ENCODE peak calls at places on chromosomes 16 and 17, in eight cellular contexts. G, N, P, C, S, I, A and X are unnamed samples.

GRCh38 chr16:17470871-17471744 is at the start of gene XYLT1:
- DNase-seq in G (peak), N (peak), P (peak), C (no peak), S (peak), I (peak), A (peak), X (peak)

GRCh38 chr16:27242398-27242797 is 26.2 kb downstream of the NSMCE1 start:
- DNase-seq in G (no peak), N (no peak), P (no peak), C (no peak), S (no peak), I (no peak), A (no peak), X (no peak)

GRCh38 chr16:21994856-21995465 is 6.0 kb downstream of the PDZD9 start:
- DNase-seq in G (no peak), N (no peak), P (no peak), C (no peak), S (no peak), I (no peak), A (no peak), X (no peak)

GRCh38 chr17:59623151-59623550 is 3.5 kb downstream of the CLTC start:
- DNase-seq in G (no peak), N (no peak), P (no peak), C (no peak), S (peak), I (no peak), A (no peak), X (no peak)

GRCh38 chr16:54284931-54285413 is 1.6 kb downstream of the IRX3 start:
- DNase-seq in G (no peak), N (no peak), P (no peak), C (no peak), S (peak), I (no peak), A (no peak), X (no peak)

GRCh38 chr17:40382251-40382650 is 17.7 kb upstream of the GJD3 start:
- DNase-seq in G (no peak), N (no peak), P (no peak), C (no peak), S (no peak), I (no peak), A (no peak), X (no peak)

GRCh38 chr17:55421179-55421934 is at the start of gene MMD:
- DNase-seq in G (peak), N (no peak), P (peak), C (peak), S (peak), I (peak), A (no peak), X (peak)

GRCh38 chr17:81731271-81731670 is 19.2 kb downstream of the SLC25A10 start:
- DNase-seq in G (no peak), N (no peak), P (no peak), C (no peak), S (peak), I (no peak), A (no peak), X (no peak)

GRCh38 chr17:81291662-81292061 is 3.4 kb downstream of the SLC38A10 start:
- DNase-seq in G (peak), N (peak), P (peak), C (no peak), S (peak), I (peak), A (peak), X (peak)

GRCh38 chr17:64354396-64354795 is 36.3 kb downstream of the PECAM1 start:
- DNase-seq in G (no peak), N (no peak), P (no peak), C (no peak), S (no peak), I (no peak), A (no peak), X (no peak)

GRCh38 chr17:82696916-82697807 is 1.3 kb downstream of the RAB40B start:
- DNase-seq in G (no peak), N (no peak), P (no peak), C (no peak), S (peak), I (no peak), A (peak), X (no peak)

GRCh38 chr17:76171701-76172100 is 30.7 kb upstream of the FOXJ1 start:
- DNase-seq in G (no peak), N (no peak), P (no peak), C (no peak), S (no peak), I (no peak), A (no peak), X (no peak)

GRCh38 chr17:58279016-58279671 is 1.6 kb downstream of the MPO start:
- DNase-seq in G (no peak), N (no peak), P (no peak), C (no peak), S (peak), I (no peak), A (no peak), X (peak)

GRCh38 chr16:6195966-6196365 is 1098.4 kb upstream of the EEF2KMT start:
- DNase-seq in G (no peak), N (no peak), P (no peak), C (no peak), S (no peak), I (no peak), A (no peak), X (no peak)

GRCh38 chr17:41518789-41519449 is at the start of gene KRT15:
- DNase-seq in G (no peak), N (no peak), P (no peak), C (no peak), S (peak), I (peak), A (no peak), X (no peak)

GRCh38 chr16:19419691-19420060 is 2.0 kb downstream of the TMC5 start:
- DNase-seq in G (no peak), N (no peak), P (no peak), C (no peak), S (peak), I (no peak), A (peak), X (no peak)

GRCh38 chr16:35431829-35432663 is 1972.6 kb downstream of the TP53TG3F start:
- DNase-seq in G (peak), N (no peak), P (no peak), C (no peak), S (peak), I (no peak), A (no peak), X (no peak)

GRCh38 chr17:58172369-58173071 is 5.7 kb downstream of the OR4D2 start:
- DNase-seq in G (peak), N (no peak), P (no peak), C (peak), S (peak), I (no peak), A (no peak), X (no peak)

GRCh38 chr16:52603015-52603414 is 56.1 kb upstream of the TOX3 start:
- DNase-seq in G (no peak), N (no peak), P (peak), C (no peak), S (no peak), I (no peak), A (no peak), X (no peak)

GRCh38 chr17:51133365-51133764 is 12.7 kb upstream of the SPAG9 start:
- DNase-seq in G (no peak), N (no peak), P (no peak), C (no peak), S (no peak), I (no peak), A (no peak), X (no peak)

GRCh38 chr17:76700627-76701470 is 9.9 kb downstream of the MXRA7 start:
- DNase-seq in G (no peak), N (peak), P (no peak), C (no peak), S (peak), I (peak), A (no peak), X (peak)

GRCh38 chr16:83539736-83540490 is 267.9 kb upstream of the HSBP1 start:
- DNase-seq in G (no peak), N (no peak), P (no peak), C (no peak), S (no peak), I (no peak), A (no peak), X (no peak)

GRCh38 chr17:65430209-65430833 is 131.1 kb downstream of the AXIN2 start:
- DNase-seq in G (no peak), N (no peak), P (no peak), C (no peak), S (no peak), I (peak), A (no peak), X (no peak)

GRCh38 chr16:67460961-67461360 is 20.0 kb downstream of the ATP6V0D1 start:
- DNase-seq in G (no peak), N (no peak), P (no peak), C (no peak), S (no peak), I (no peak), A (no peak), X (no peak)

GRCh38 chr17:32517982-32518381 is 31.2 kb downstream of the CDK5R1 start:
- DNase-seq in G (no peak), N (no peak), P (no peak), C (no peak), S (no peak), I (no peak), A (no peak), X (no peak)

GRCh38 chr16:24635900-24636610 is 93.4 kb upstream of the TNRC6A start:
- DNase-seq in G (no peak), N (peak), P (peak), C (no peak), S (peak), I (peak), A (peak), X (peak)

GRCh38 chr16:85422374-85423185 is 190.5 kb upstream of the GSE1 start:
- DNase-seq in G (no peak), N (no peak), P (peak), C (no peak), S (no peak), I (no peak), A (peak), X (no peak)

GRCh38 chr16:66568355-66568754 is 2.1 kb downstream of the CMTM1 start:
- DNase-seq in G (no peak), N (no peak), P (no peak), C (no peak), S (peak), I (no peak), A (no peak), X (no peak)

GRCh38 chr17:47267354-47267828 is 13.8 kb downstream of the ITGB3 start:
- DNase-seq in G (no peak), N (no peak), P (no peak), C (no peak), S (peak), I (no peak), A (no peak), X (no peak)

GRCh38 chr17:50270430-50271172 is 3.7 kb upstream of the TMEM92 start:
- DNase-seq in G (no peak), N (peak), P (no peak), C (no peak), S (peak), I (no peak), A (peak), X (peak)

GRCh38 chr17:7538891-7539290 is 10.0 kb upstream of the TNFSF12 start:
- DNase-seq in G (no peak), N (no peak), P (no peak), C (no peak), S (peak), I (no peak), A (no peak), X (no peak)

GRCh38 chr16:9647981-9648701 is 534.1 kb downstream of the GRIN2A start:
- DNase-seq in G (peak), N (no peak), P (peak), C (peak), S (peak), I (no peak), A (no peak), X (no peak)

GRCh38 chr17:69506489-69506888 is 92.0 kb downstream of the MAP2K6 start:
- DNase-seq in G (peak), N (no peak), P (no peak), C (no peak), S (peak), I (no peak), A (no peak), X (no peak)

GRCh38 chr16:31202402-31203385 is at the start of gene PYCARD:
- DNase-seq in G (peak), N (peak), P (peak), C (no peak), S (peak), I (no peak), A (peak), X (no peak)

GRCh38 chr16:30985401-30986128 is 558 bp downstream of the HSD3B7 start:
- DNase-seq in G (no peak), N (no peak), P (peak), C (no peak), S (peak), I (peak), A (peak), X (peak)

GRCh38 chr16:963913-964695 is 6.7 kb downstream of the LMF1 start:
- DNase-seq in G (no peak), N (no peak), P (no peak), C (no peak), S (no peak), I (no peak), A (no peak), X (no peak)

GRCh38 chr16:19389246-19389645 is 28.4 kb upstream of the TMC5 start:
- DNase-seq in G (peak), N (no peak), P (peak), C (peak), S (peak), I (peak), A (peak), X (no peak)

GRCh38 chr16:27425961-27426360 is 24.0 kb downstream of the IL21R start:
- DNase-seq in G (no peak), N (no peak), P (no peak), C (no peak), S (no peak), I (no peak), A (no peak), X (no peak)

GRCh38 chr17:64938925-64939474 is 19.7 kb upstream of the LRRC37A3 start:
- DNase-seq in G (peak), N (no peak), P (peak), C (no peak), S (peak), I (no peak), A (peak), X (no peak)

GRCh38 chr17:8875957-8876356 is 8.5 kb upstream of the PIK3R6 start:
- DNase-seq in G (no peak), N (no peak), P (no peak), C (no peak), S (peak), I (no peak), A (no peak), X (no peak)

DNA sequence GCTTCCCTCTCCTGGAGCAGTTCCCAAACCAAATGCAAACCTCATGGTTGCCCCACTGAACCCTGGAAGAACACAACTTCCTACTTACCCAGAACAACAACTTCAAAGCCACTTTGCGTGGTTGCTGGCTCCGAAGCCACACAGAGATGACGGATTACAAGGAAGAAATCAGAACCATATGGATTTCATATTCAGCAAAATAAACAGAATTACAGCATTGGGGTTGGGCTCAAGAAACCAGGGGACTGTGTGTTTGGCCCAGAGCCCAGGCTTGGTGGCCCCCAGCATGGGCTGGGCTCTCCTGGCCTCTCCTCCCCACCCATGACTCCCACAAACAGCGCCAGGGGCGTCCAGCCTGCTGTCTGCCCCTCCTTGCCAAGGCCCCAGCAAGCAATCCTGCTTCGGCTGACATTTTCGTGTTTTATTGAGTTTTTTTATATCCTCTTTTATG is 137.2 kb downstream of the GAS7 start:
- DNase-seq in G (no peak), N (no peak), P (no peak), C (no peak), S (peak), I (peak), A (no peak), X (no peak)
- H3K27ac ChIP-seq in G (peak), N (peak), P (no peak), C (no peak), S (peak), I (peak), A (peak), X (peak)

DNA sequence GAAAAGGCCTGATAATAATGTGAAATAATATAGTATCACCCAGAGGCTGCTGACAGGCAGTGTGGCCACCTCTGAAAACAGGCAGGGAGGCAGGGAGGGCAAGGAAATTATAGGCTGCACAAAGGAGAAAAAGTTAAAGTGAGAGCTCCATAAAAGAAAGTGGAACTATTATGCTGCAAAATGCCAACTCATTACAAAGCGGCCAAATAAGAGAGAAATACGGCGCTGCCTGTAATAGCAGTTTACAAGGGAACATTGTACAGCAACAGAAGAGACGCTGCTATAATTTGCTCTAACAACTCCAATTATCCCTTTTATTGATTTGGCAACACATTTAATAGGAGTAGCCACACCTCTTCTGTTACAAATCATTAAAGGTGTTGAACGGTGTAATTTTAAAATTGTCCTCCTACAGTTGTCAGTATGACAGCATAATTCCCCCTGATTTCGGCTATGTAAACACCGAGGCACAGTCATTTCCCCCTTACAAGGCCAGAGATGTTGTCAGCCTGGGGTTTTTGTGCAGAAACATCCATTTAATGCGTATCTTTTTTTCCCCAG is 120.3 kb downstream of the MRM1 start:
- DNase-seq in G (no peak), N (no peak), P (no peak), C (no peak), S (peak), I (no peak), A (no peak), X (no peak)
- H3K27ac ChIP-seq in G (no peak), N (no peak), P (no peak), C (peak), S (no peak), I (no peak), A (no peak), X (no peak)

DNA sequence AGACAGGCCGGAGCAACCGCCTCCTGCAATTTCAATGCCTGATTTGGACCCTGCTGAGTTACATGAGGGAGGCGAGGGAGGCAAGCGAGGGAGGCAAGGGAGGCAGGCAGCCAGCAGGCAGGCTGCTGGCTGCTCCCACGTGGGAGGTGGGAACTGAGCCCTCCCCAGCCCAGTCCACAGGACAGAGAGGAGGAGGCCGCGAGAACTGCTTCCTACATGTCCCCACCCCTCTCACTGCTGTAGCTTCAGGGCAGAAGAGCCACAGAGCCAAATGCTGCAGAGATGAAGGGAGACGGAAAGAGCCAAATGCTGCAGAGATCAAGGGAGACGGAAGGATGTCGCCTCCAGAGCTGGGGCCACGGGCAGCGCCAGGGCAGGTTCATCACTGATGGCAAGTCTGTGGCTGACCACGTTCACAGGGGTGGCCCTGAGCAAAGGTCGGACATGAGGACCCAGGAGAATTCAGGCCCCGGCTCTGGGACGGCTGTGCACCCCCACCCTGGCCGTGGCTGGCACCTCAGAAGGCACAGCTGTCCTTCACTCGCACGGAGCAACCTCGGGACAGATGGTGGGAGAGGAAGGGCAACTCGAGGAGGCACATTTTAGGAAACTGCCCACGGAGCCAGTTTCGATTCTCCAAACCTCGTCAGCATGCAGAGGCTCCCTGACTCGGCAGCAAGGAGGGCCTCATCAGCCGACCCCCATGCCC is 21.5 kb downstream of the RPH3AL start:
- DNase-seq in G (peak), N (peak), P (no peak), C (no peak), S (no peak), I (no peak), A (no peak), X (no peak)
- H3K27ac ChIP-seq in G (no peak), N (no peak), P (peak), C (no peak), S (no peak), I (peak), A (peak), X (peak)

GRCh38 chr16:78689031-78689430 is 589.6 kb downstream of the WWOX start:
- DNase-seq in G (no peak), N (no peak), P (no peak), C (no peak), S (peak), I (no peak), A (no peak), X (no peak)

GRCh38 chr16:78689536-78689935 is 590.1 kb downstream of the WWOX start:
- DNase-seq in G (no peak), N (no peak), P (no peak), C (no peak), S (no peak), I (no peak), A (no peak), X (no peak)

GRCh38 chr16:78686601-78687000 is 587.1 kb downstream of the WWOX start:
- DNase-seq in G (no peak), N (no peak), P (no peak), C (no peak), S (no peak), I (no peak), A (no peak), X (no peak)

GRCh38 chr16:78684655-78685400 is 585.4 kb downstream of the WWOX start:
- DNase-seq in G (no peak), N (peak), P (no peak), C (no peak), S (peak), I (no peak), A (no peak), X (peak)

DNA sequence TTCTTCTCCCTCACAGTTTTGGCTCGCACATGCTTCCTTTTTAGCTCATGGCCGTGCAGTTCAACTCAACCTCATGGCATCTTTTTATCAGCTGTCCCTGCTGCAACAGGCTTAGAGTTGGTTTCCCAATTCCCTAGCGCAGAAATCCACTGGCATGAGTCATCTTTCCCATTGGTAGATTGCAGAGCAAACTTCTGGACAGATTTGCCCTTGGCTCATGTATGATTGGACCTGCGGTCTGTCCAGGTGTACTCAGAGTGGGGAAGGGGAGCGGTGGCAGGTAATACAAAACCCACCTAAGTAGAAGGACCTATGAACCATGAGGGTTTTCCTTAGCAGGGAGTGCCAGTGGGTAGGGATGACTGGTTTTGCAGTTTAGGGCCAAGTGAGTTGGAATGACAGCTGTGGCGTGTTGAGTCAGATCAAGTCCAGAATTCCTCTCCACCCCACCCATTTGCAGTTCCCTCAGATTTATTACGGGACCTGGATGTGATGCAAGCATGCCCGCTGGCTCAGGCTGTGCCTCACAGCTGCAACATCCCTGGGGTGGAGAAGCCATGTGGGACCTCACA is 584.7 kb downstream of the WWOX start:
- DNase-seq in G (no peak), N (peak), P (no peak), C (no peak), S (peak), I (no peak), A (peak), X (peak)
- H3K27ac ChIP-seq in G (no peak), N (no peak), P (no peak), C (no peak), S (peak), I (peak), A (peak), X (peak)